ENCODE peak calls at places on chromosomes 4 and X, in six cellular contexts. C, H, K, Q, B and I are unnamed samples.
A peak's percentile ranks its signal among the peaks of the same experiment; 100 is the strongest.

GRCh38 chr4:108117473-108118182 is 51.1 kb downstream of the LEF1 start:
- DNase-seq in C (peak; percentile 40), H (peak; percentile 62), B (no peak), K (peak; percentile 67), Q (peak; percentile 16), I (peak; percentile 87)

GRCh38 chrX:54407266-54407665 is 32.9 kb upstream of the TSR2 start:
- DNase-seq in K (no peak), B (no peak), H (no peak), Q (no peak), C (no peak), I (no peak)

GRCh38 chr4:172786039-172786792 is 382.4 kb upstream of the GALNT7 start:
- DNase-seq in Q (no peak), H (no peak), C (no peak), B (no peak), K (no peak), I (no peak)

GRCh38 chr4:183553601-183554345 is 48.9 kb downstream of the ING2 start:
- DNase-seq in C (no peak), H (no peak), B (no peak), K (no peak), Q (no peak), I (no peak)

GRCh38 chrX:24027985-24028384 is 999 bp upstream of the KLHL15 start:
- DNase-seq in Q (no peak), K (no peak), H (no peak), B (no peak), C (no peak), I (peak; percentile 53)

GRCh38 chr4:1745165-1745564 is 23.8 kb downstream of the TACC3 start:
- DNase-seq in Q (no peak), K (no peak), B (no peak), H (no peak), C (no peak), I (no peak)

GRCh38 chr4:78336093-78336943 is 215.3 kb upstream of the ANXA3 start:
- DNase-seq in Q (no peak), C (no peak), H (no peak), K (no peak), B (no peak), I (peak; percentile 56)

GRCh38 chr4:1099270-1099669 is 14.1 kb downstream of the RNF212 start:
- DNase-seq in K (no peak), C (no peak), B (no peak), H (no peak), Q (no peak), I (no peak)

GRCh38 chr4:40800064-40800463 is 50.3 kb downstream of the NSUN7 start:
- DNase-seq in H (no peak), B (peak; percentile 41), Q (no peak), K (no peak), C (no peak), I (no peak)

GRCh38 chrX:41265615-41266014 is 68.3 kb upstream of the DDX3X start:
- DNase-seq in Q (no peak), B (no peak), C (no peak), K (no peak), H (no peak), I (no peak)

GRCh38 chr4:1974836-1975235 is 33.9 kb downstream of the NELFA start:
- DNase-seq in Q (no peak), C (no peak), K (no peak), B (no peak), H (no peak), I (no peak)

GRCh38 chr4:74028504-74028903 is 10.0 kb downstream of the CXCL3 start:
- DNase-seq in C (no peak), H (no peak), Q (no peak), B (no peak), K (no peak), I (no peak)
- TF ChIP-seq CREB1 in C (no peak), H (no peak), Q (no peak), B (no peak), K (no peak), I (no peak)

GRCh38 chrX:138765061-138765460 is 53.5 kb upstream of the FGF13 start:
- DNase-seq in Q (no peak), K (no peak), H (no peak), B (no peak), C (no peak), I (no peak)
- TF ChIP-seq CREB1 in Q (no peak), K (no peak), H (no peak), B (no peak), C (no peak), I (no peak)

DNA sequence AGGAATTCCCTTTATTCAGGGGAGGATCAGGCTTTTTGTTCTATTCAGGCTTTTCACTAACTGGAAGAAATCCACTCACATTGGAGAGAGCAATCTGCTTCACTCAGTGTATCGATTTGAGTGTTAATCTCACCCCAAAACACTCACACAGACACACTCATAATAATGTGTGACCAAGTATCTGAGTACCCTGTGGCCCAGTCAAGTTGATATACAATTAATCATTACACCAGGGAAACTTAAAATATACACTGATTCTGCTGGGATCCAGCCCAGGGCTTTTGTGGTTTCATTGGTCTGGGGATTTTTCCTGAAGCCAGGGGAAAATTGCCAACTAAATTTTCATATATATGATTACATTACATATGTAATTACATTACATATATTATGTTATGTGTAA is 44.0 kb upstream of the GATB start:
- DNase-seq in K (no peak), C (no peak), Q (no peak), B (no peak), H (no peak), I (no peak)
- TF ChIP-seq CREB1 in K (no peak), C (no peak), Q (no peak), B (no peak), H (no peak), I (no peak)

DNA sequence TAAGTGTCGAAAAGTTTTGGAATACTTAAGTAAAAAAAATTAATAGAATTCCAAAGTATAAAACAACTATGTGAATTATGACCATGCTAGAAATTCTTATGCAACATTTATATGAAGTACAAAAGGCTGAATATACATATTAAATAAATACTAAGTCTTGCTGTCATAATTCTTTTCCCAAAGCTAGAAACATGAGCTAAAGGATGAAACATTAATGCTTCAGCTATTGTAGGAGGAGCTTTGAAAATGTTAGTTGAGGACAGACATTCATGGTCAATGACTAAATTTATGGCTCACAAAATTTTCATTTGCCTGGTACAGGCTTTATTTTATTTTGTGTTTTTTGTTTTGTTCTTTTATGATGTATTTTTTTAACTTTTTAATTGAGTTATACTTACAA is 207.3 kb downstream of the GABRB1 start:
- DNase-seq in Q (no peak), K (no peak), B (no peak), H (no peak), C (no peak), I (no peak)
- TF ChIP-seq CREB1 in Q (no peak), K (no peak), B (no peak), H (no peak), C (no peak), I (no peak)

GRCh38 chr4:87005369-87005689 is 70.5 kb downstream of the AFF1 start:
- DNase-seq in C (no peak), H (no peak), B (no peak), Q (no peak), K (no peak), I (no peak)

GRCh38 chr4:87007345-87008181 is 72.8 kb downstream of the AFF1 start:
- DNase-seq in K (peak; percentile 48), C (peak; percentile 56), B (no peak), H (no peak), Q (no peak), I (peak; percentile 71)

GRCh38 chr4:87006531-87007344 is 71.9 kb downstream of the AFF1 start:
- DNase-seq in K (peak; percentile 93), Q (peak; percentile 84), C (peak; percentile 85), H (peak; percentile 93), B (peak; percentile 71), I (peak; percentile 97)

GRCh38 chr4:87003266-87003665 is 68.5 kb downstream of the AFF1 start:
- DNase-seq in C (no peak), H (no peak), B (no peak), K (no peak), Q (no peak), I (no peak)

DNA sequence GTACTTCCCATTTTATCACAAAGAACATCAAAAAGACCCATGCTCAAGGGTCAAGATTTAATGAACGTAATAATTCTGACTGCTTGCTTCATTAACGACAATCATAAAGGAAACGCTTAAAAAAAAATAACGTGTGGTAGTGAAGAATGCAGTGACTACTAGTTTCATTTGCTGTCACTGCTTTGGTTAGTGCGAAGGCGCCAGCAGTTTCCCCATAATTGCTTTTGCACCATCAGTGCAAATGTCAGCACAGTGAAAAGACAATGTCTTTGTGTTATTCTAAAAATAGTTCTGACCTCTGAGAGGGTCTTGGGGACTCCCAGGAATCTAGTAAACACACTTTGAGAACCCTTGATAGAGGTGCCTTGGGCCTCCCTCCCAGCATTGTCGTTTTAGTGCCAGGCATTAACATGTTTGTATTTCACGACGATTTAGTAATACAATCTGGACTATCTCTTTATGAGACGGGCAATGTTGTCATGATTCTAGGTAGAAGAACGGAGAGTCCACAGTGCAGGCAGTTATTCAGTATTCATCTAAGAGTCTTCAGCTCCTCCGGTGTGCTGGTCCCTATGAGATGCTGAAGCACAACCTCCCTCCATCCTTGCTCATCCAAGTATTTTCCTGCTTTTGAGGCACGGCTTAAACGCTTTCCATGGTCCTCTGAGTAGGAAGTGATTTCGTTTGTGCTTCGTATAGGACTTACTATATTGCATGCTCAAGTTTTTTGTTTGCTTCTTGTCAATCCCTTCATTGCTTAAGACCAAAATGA is 71.1 kb downstream of the AFF1 start:
- DNase-seq in K (no peak), H (no peak), B (peak; percentile 51), C (no peak), Q (no peak), I (peak; percentile 51)
- TF ChIP-seq CREB1 in K (no peak), H (no peak), B (no peak), C (no peak), Q (no peak), I (no peak)

GRCh38 chr4:27888523-27888922 is 1027.9 kb downstream of the STIM2 start:
- DNase-seq in C (no peak), B (no peak), Q (no peak), H (no peak), K (no peak), I (no peak)

GRCh38 chr4:27886075-27886474 is 1025.4 kb downstream of the STIM2 start:
- DNase-seq in B (no peak), K (no peak), Q (no peak), C (no peak), H (no peak), I (no peak)

GRCh38 chr4:27881705-27882104 is 1021.1 kb downstream of the STIM2 start:
- DNase-seq in H (no peak), K (no peak), Q (no peak), B (no peak), C (no peak), I (no peak)

GRCh38 chr4:27887646-27888045 is 1027.0 kb downstream of the STIM2 start:
- DNase-seq in Q (no peak), K (no peak), B (no peak), C (no peak), H (no peak), I (no peak)
- TF ChIP-seq CREB1 in Q (no peak), K (no peak), B (no peak), C (no peak), H (no peak), I (no peak)